ENCODE peak calls at places on chromosomes 6 and 20, in ten cellular contexts. Y is T1000; R is GM12878; G is COR-L47; S is right cardiac atrium; E is activated CD4-positive, alpha-beta memory T cell treated with anti-CD3 and anti-CD28 coated beads, Interleukin-2, amount 10 ng/mL, durations not matched to agents 7 days and 5 days; P is epithelial cell of prostate; X is M059J; K is cerebellar cortex; T is fibroblast of lung. J is an unnamed sample.

GRCh38 chr20:16459019-16459700 is 114.1 kb downstream of the KIF16B start:
- DNase-seq in Y (peak; percentile 10), R (no peak), G (no peak), S (peak; percentile 49), E (no peak), P (peak; percentile 18), X (peak; percentile 94), K (peak; percentile 51), T (peak; percentile 90), J (no peak)

GRCh38 chr20:39619386-39619785 is 657.2 kb downstream of the DHX35 start:
- DNase-seq in Y (no peak), R (no peak), G (no peak), S (no peak), E (no peak), P (no peak), X (no peak), K (no peak), T (no peak), J (no peak)

GRCh38 chr6:165988757-165989456 is 178.7 kb downstream of the TBXT start:
- DNase-seq in Y (no peak), R (no peak), G (no peak), S (peak; percentile 69), E (no peak), P (no peak), X (no peak), K (peak; percentile 38), T (peak; percentile 14), J (peak; percentile 61)

GRCh38 chr6:145277358-145278097 is 457.8 kb downstream of the EPM2A start:
- DNase-seq in Y (no peak), R (no peak), G (no peak), S (no peak), E (no peak), P (no peak), X (peak; percentile 9), K (no peak), T (no peak), J (no peak)

GRCh38 chr6:48397887-48398286 is 286.9 kb upstream of the PTCHD4 start:
- DNase-seq in Y (no peak), R (no peak), G (no peak), S (no peak), E (no peak), P (no peak), X (no peak), K (no peak), T (no peak), J (no peak)

GRCh38 chr6:81911446-81911845 is 159.0 kb upstream of the TENT5A start:
- DNase-seq in Y (no peak), R (no peak), G (no peak), S (no peak), E (no peak), P (no peak), X (no peak), K (peak; percentile 97), T (no peak), J (no peak)

GRCh38 chr6:52514514-52514913 is 62.3 kb downstream of the TRAM2 start:
- DNase-seq in Y (no peak), R (no peak), G (no peak), S (no peak), E (no peak), P (no peak), X (peak; percentile 72), K (no peak), T (peak; percentile 90), J (no peak)

GRCh38 chr6:26553264-26553738 is 15.1 kb downstream of the HMGN4 start:
- DNase-seq in Y (peak; percentile 81), R (no peak), G (peak; percentile 61), S (peak; percentile 84), E (peak; percentile 80), P (no peak), X (no peak), K (peak; percentile 91), T (peak; percentile 86), J (peak; percentile 90)

GRCh38 chr6:3737149-3737830 is 14.2 kb downstream of the PXDC1 start:
- DNase-seq in Y (no peak), R (no peak), G (no peak), S (peak; percentile 83), E (no peak), P (no peak), X (no peak), K (no peak), T (no peak), J (no peak)

GRCh38 chr6:168239374-168239773 is 80.2 kb downstream of the DACT2 start:
- DNase-seq in Y (no peak), R (no peak), G (no peak), S (no peak), E (no peak), P (no peak), X (peak; percentile 75), K (no peak), T (no peak), J (no peak)

GRCh38 chr6:52522151-52522626 is 54.7 kb downstream of the TRAM2 start:
- DNase-seq in Y (no peak), R (no peak), G (no peak), S (peak; percentile 88), E (no peak), P (no peak), X (peak; percentile 83), K (no peak), T (peak; percentile 92), J (no peak)

GRCh38 chr6:9208956-9209355 is 773.6 kb upstream of the SLC35B3 start:
- DNase-seq in Y (no peak), R (no peak), G (no peak), S (no peak), E (no peak), P (no peak), X (no peak), K (no peak), T (no peak), J (no peak)

GRCh38 chr20:46512943-46513844 is at the start of gene ZNF334:
- DNase-seq in Y (no peak), R (no peak), G (peak; percentile 85), S (peak; percentile 86), E (peak; percentile 48), P (no peak), X (peak; percentile 69), K (peak; percentile 81), T (peak; percentile 65), J (peak; percentile 95)

GRCh38 chr6:160071805-160072687 is 49.6 kb upstream of the SLC22A1 start:
- DNase-seq in Y (no peak), R (no peak), G (no peak), S (no peak), E (no peak), P (no peak), X (peak; percentile 7), K (no peak), T (no peak), J (peak; percentile 72)

GRCh38 chr6:49898904-49899566 is 32.7 kb upstream of the CRISP1 start:
- DNase-seq in Y (no peak), R (no peak), G (no peak), S (no peak), E (no peak), P (no peak), X (no peak), K (no peak), T (no peak), J (no peak)

GRCh38 chr6:40349566-40350192 is 237.5 kb downstream of the LRFN2 start:
- DNase-seq in Y (no peak), R (no peak), G (no peak), S (no peak), E (no peak), P (no peak), X (peak; percentile 15), K (no peak), T (no peak), J (peak; percentile 48)

GRCh38 chr6:74549746-74550145 is 656.1 kb downstream of the COL12A1 start:
- DNase-seq in Y (no peak), R (no peak), G (no peak), S (no peak), E (no peak), P (no peak), X (no peak), K (no peak), T (no peak), J (peak; percentile 67)

GRCh38 chr20:53917145-53918009 is 153.0 kb downstream of the BCAS1 start:
- DNase-seq in Y (no peak), R (peak; percentile 93), G (no peak), S (peak; percentile 77), E (no peak), P (no peak), X (peak; percentile 92), K (peak; percentile 67), T (peak; percentile 42), J (peak; percentile 55)

GRCh38 chr6:26420607-26421235 is 18.6 kb downstream of the BTN3A1 start:
- DNase-seq in Y (no peak), R (no peak), G (no peak), S (peak; percentile 58), E (no peak), P (no peak), X (peak; percentile 72), K (peak; percentile 38), T (peak; percentile 46), J (peak; percentile 74)

GRCh38 chr20:9145142-9145541 is 76.3 kb downstream of the PLCB4 start:
- DNase-seq in Y (no peak), R (no peak), G (no peak), S (no peak), E (no peak), P (no peak), X (peak; percentile 24), K (no peak), T (no peak), J (no peak)